ENCODE peak calls at places on chromosomes 13 and 19, in seven cellular contexts. Y is GM04504; I is CD4-positive, alpha-beta memory T cell; V is mesenchymal stem cell; N is Right ventricle myocardium inferior; P is activated CD4-positive, alpha-beta T cell treated with anti-CD3 and anti-CD28 coated beads, Interleukin-2, amount 10 ng/mL, durations not matched to agents 24 days and 14 days; Q is anterior cingulate cortex. X is an unnamed sample.

GRCh38 chr19:31392514-31392913 is 43.3 kb upstream of the TSHZ3 start:
- DNase-seq in I (no peak), Q (no peak), Y (no peak), P (no peak), V (no peak), N (no peak), X (no peak)

GRCh38 chr19:39752390-39752789 is 14.6 kb upstream of the CLC start:
- DNase-seq in P (no peak), Y (no peak), Q (no peak), V (no peak), I (no peak), N (no peak), X (no peak)

GRCh38 chr13:101127741-101128353 is 288.5 kb downstream of the NALCN start:
- DNase-seq in V (peak), P (peak), Q (no peak), N (no peak), Y (no peak), I (peak), X (peak)

GRCh38 chr19:56393119-56394012 is at the start of gene ZNF582:
- DNase-seq in N (peak), P (peak), I (peak), Y (peak), V (peak), Q (peak), X (peak)

GRCh38 chr13:73822671-73823592 is 311.3 kb downstream of the KLF12 start:
- DNase-seq in Q (no peak), I (no peak), Y (no peak), N (no peak), P (no peak), V (no peak), X (no peak)

GRCh38 chr13:44451651-44452050 is 78.0 kb downstream of the SERP2 start:
- DNase-seq in N (no peak), Q (no peak), V (no peak), Y (no peak), I (no peak), P (no peak), X (no peak)

GRCh38 chr13:97113231-97114001 is 108.7 kb upstream of the MBNL2 start:
- DNase-seq in I (peak), N (no peak), V (peak), Q (no peak), P (no peak), Y (no peak), X (peak)

GRCh38 chr13:98225036-98225940 is 48.2 kb upstream of the RNF113B start:
- DNase-seq in V (no peak), I (no peak), P (no peak), Y (no peak), N (no peak), Q (peak), X (no peak)

GRCh38 chr19:18098891-18099622 is 1.5 kb downstream of the MAST3 start:
- DNase-seq in I (peak), Y (no peak), N (no peak), V (no peak), P (peak), Q (no peak), X (peak)

GRCh38 chr13:27211771-27212364 is 39.5 kb upstream of the RPL21 start:
- DNase-seq in V (peak), P (no peak), Y (peak), N (no peak), Q (no peak), I (no peak), X (no peak)

GRCh38 chr19:29670255-29670654 is 5.0 kb downstream of the PLEKHF1 start:
- DNase-seq in Q (no peak), I (no peak), N (no peak), V (no peak), P (no peak), Y (no peak), X (no peak)

GRCh38 chr19:12198136-12198535 is 35.2 kb downstream of the ZNF136 start:
- DNase-seq in Q (no peak), I (no peak), N (no peak), Y (no peak), P (no peak), V (no peak), X (no peak)

GRCh38 chr19:35105047-35105410 is 10.6 kb upstream of the FXYD3 start:
- DNase-seq in V (no peak), N (no peak), Q (no peak), Y (no peak), P (no peak), I (no peak), X (no peak)

GRCh38 chr19:49447485-49448431 is 3.9 kb downstream of the PIH1D1 start:
- DNase-seq in V (no peak), Y (no peak), P (peak), N (peak), I (no peak), Q (no peak), X (no peak)

GRCh38 chr13:83773961-83774360 is 108.3 kb downstream of the SLITRK1 start:
- DNase-seq in P (no peak), N (no peak), Y (no peak), V (no peak), Q (no peak), I (no peak), X (no peak)

GRCh38 chr13:29513002-29513980 is 82.2 kb downstream of the SLC7A1 start:
- DNase-seq in Q (no peak), Y (no peak), I (no peak), V (peak), N (no peak), P (no peak), X (no peak)